ENCODE peak calls at places on chromosome 18, in seven cellular contexts. One of them, this sample, is unnamed.

GRCh38 chr18:48201952-48202898 is 207.0 kb downstream of the ZBTB7C start:
- DNase-seq in posterior cingulate gyrus: no peak
- DNase-seq in activated CD4-positive, alpha-beta T cell treated with anti-CD3 and anti-CD28 coated beads for 1 hour: no peak
- DNase-seq in M059J: no peak
- DNase-seq in stomach: no peak
- DNase-seq in renal cortical epithelial cell: no peak
- DNase-seq in T-cell: no peak
- DNase-seq in this sample: no peak

GRCh38 chr18:41075212-41075611 is 879.8 kb upstream of the PIK3C3 start:
- DNase-seq in posterior cingulate gyrus: no peak
- DNase-seq in renal cortical epithelial cell: peak
- DNase-seq in T-cell: no peak
- DNase-seq in activated CD4-positive, alpha-beta T cell treated with anti-CD3 and anti-CD28 coated beads for 1 hour: no peak
- DNase-seq in M059J: peak
- DNase-seq in stomach: no peak
- DNase-seq in this sample: peak

GRCh38 chr18:32707586-32707985 is 65.2 kb downstream of the KLHL14 start:
- DNase-seq in posterior cingulate gyrus: no peak
- DNase-seq in M059J: no peak
- DNase-seq in renal cortical epithelial cell: no peak
- DNase-seq in activated CD4-positive, alpha-beta T cell treated with anti-CD3 and anti-CD28 coated beads for 1 hour: no peak
- DNase-seq in stomach: peak
- DNase-seq in T-cell: no peak
- DNase-seq in this sample: no peak

GRCh38 chr18:70293166-70293565 is 4.3 kb downstream of the SOCS6 start:
- DNase-seq in stomach: no peak
- DNase-seq in posterior cingulate gyrus: no peak
- DNase-seq in renal cortical epithelial cell: no peak
- DNase-seq in T-cell: no peak
- DNase-seq in activated CD4-positive, alpha-beta T cell treated with anti-CD3 and anti-CD28 coated beads for 1 hour: no peak
- DNase-seq in M059J: no peak
- DNase-seq in this sample: peak

GRCh38 chr18:10297079-10297478 is 157.4 kb upstream of the APCDD1 start:
- DNase-seq in T-cell: no peak
- DNase-seq in stomach: no peak
- DNase-seq in M059J: no peak
- DNase-seq in activated CD4-positive, alpha-beta T cell treated with anti-CD3 and anti-CD28 coated beads for 1 hour: no peak
- DNase-seq in posterior cingulate gyrus: no peak
- DNase-seq in renal cortical epithelial cell: no peak
- DNase-seq in this sample: peak

GRCh38 chr18:68822926-68823325 is 25.0 kb downstream of the CCDC102B start:
- DNase-seq in renal cortical epithelial cell: no peak
- DNase-seq in posterior cingulate gyrus: no peak
- DNase-seq in activated CD4-positive, alpha-beta T cell treated with anti-CD3 and anti-CD28 coated beads for 1 hour: no peak
- DNase-seq in T-cell: no peak
- DNase-seq in M059J: no peak
- DNase-seq in stomach: no peak
- DNase-seq in this sample: no peak

GRCh38 chr18:2515408-2515807 is 55.9 kb downstream of the METTL4 start:
- DNase-seq in renal cortical epithelial cell: peak
- DNase-seq in M059J: peak
- DNase-seq in stomach: no peak
- DNase-seq in T-cell: no peak
- DNase-seq in activated CD4-positive, alpha-beta T cell treated with anti-CD3 and anti-CD28 coated beads for 1 hour: no peak
- DNase-seq in posterior cingulate gyrus: no peak
- DNase-seq in this sample: peak

GRCh38 chr18:58863539-58864145 is 1.0 kb upstream of the ZNF532 start:
- DNase-seq in T-cell: peak
- DNase-seq in stomach: peak
- DNase-seq in activated CD4-positive, alpha-beta T cell treated with anti-CD3 and anti-CD28 coated beads for 1 hour: peak
- DNase-seq in M059J: peak
- DNase-seq in posterior cingulate gyrus: peak
- DNase-seq in renal cortical epithelial cell: no peak
- DNase-seq in this sample: peak

GRCh38 chr18:20971886-20972267 is 139.7 kb downstream of the ROCK1 start:
- DNase-seq in T-cell: no peak
- DNase-seq in stomach: no peak
- DNase-seq in renal cortical epithelial cell: peak
- DNase-seq in M059J: peak
- DNase-seq in posterior cingulate gyrus: no peak
- DNase-seq in activated CD4-positive, alpha-beta T cell treated with anti-CD3 and anti-CD28 coated beads for 1 hour: no peak
- DNase-seq in this sample: peak

GRCh38 chr18:74219056-74219455 is 70.7 kb downstream of the TIMM21 start:
- DNase-seq in posterior cingulate gyrus: no peak
- DNase-seq in activated CD4-positive, alpha-beta T cell treated with anti-CD3 and anti-CD28 coated beads for 1 hour: no peak
- DNase-seq in M059J: no peak
- DNase-seq in T-cell: no peak
- DNase-seq in renal cortical epithelial cell: no peak
- DNase-seq in stomach: no peak
- DNase-seq in this sample: no peak

GRCh38 chr18:31942301-31942998 is 478 bp downstream of the TRAPPC8 start:
- DNase-seq in T-cell: no peak
- DNase-seq in renal cortical epithelial cell: peak
- DNase-seq in M059J: peak
- DNase-seq in stomach: no peak
- DNase-seq in posterior cingulate gyrus: no peak
- DNase-seq in activated CD4-positive, alpha-beta T cell treated with anti-CD3 and anti-CD28 coated beads for 1 hour: no peak
- DNase-seq in this sample: peak

GRCh38 chr18:77470836-77471413 is 221.3 kb downstream of the GALR1 start:
- DNase-seq in T-cell: no peak
- DNase-seq in stomach: no peak
- DNase-seq in posterior cingulate gyrus: no peak
- DNase-seq in renal cortical epithelial cell: no peak
- DNase-seq in M059J: no peak
- DNase-seq in activated CD4-positive, alpha-beta T cell treated with anti-CD3 and anti-CD28 coated beads for 1 hour: no peak
- DNase-seq in this sample: no peak

GRCh38 chr18:30106356-30106755 is 936.2 kb downstream of the DSC3 start:
- DNase-seq in T-cell: no peak
- DNase-seq in renal cortical epithelial cell: no peak
- DNase-seq in stomach: no peak
- DNase-seq in posterior cingulate gyrus: no peak
- DNase-seq in M059J: peak
- DNase-seq in activated CD4-positive, alpha-beta T cell treated with anti-CD3 and anti-CD28 coated beads for 1 hour: no peak
- DNase-seq in this sample: no peak

GRCh38 chr18:43571078-43571689 is 293.9 kb upstream of the SYT4 start:
- DNase-seq in renal cortical epithelial cell: peak
- DNase-seq in M059J: peak
- DNase-seq in posterior cingulate gyrus: no peak
- DNase-seq in stomach: peak
- DNase-seq in T-cell: no peak
- DNase-seq in activated CD4-positive, alpha-beta T cell treated with anti-CD3 and anti-CD28 coated beads for 1 hour: no peak
- DNase-seq in this sample: peak

GRCh38 chr18:53544926-53545325 is 679.5 kb downstream of the MBD2 start:
- DNase-seq in T-cell: no peak
- DNase-seq in renal cortical epithelial cell: no peak
- DNase-seq in activated CD4-positive, alpha-beta T cell treated with anti-CD3 and anti-CD28 coated beads for 1 hour: no peak
- DNase-seq in posterior cingulate gyrus: no peak
- DNase-seq in stomach: no peak
- DNase-seq in M059J: no peak
- DNase-seq in this sample: no peak

GRCh38 chr18:76803814-76804213 is 18.5 kb upstream of the ZNF236 start:
- DNase-seq in stomach: peak
- DNase-seq in T-cell: peak
- DNase-seq in renal cortical epithelial cell: peak
- DNase-seq in posterior cingulate gyrus: peak
- DNase-seq in M059J: peak
- DNase-seq in activated CD4-positive, alpha-beta T cell treated with anti-CD3 and anti-CD28 coated beads for 1 hour: peak
- DNase-seq in this sample: peak

GRCh38 chr18:67776929-67777328 is 260.4 kb upstream of the DSEL start:
- DNase-seq in T-cell: no peak
- DNase-seq in renal cortical epithelial cell: no peak
- DNase-seq in stomach: no peak
- DNase-seq in posterior cingulate gyrus: no peak
- DNase-seq in M059J: no peak
- DNase-seq in activated CD4-positive, alpha-beta T cell treated with anti-CD3 and anti-CD28 coated beads for 1 hour: no peak
- DNase-seq in this sample: no peak

GRCh38 chr18:57542126-57542525 is 44.4 kb downstream of the FECH start:
- DNase-seq in T-cell: no peak
- DNase-seq in stomach: no peak
- DNase-seq in M059J: peak
- DNase-seq in renal cortical epithelial cell: peak
- DNase-seq in activated CD4-positive, alpha-beta T cell treated with anti-CD3 and anti-CD28 coated beads for 1 hour: no peak
- DNase-seq in posterior cingulate gyrus: no peak
- DNase-seq in this sample: peak

GRCh38 chr18:58870130-58870529 is 5.5 kb downstream of the ZNF532 start:
- DNase-seq in activated CD4-positive, alpha-beta T cell treated with anti-CD3 and anti-CD28 coated beads for 1 hour: no peak
- DNase-seq in stomach: no peak
- DNase-seq in posterior cingulate gyrus: no peak
- DNase-seq in T-cell: no peak
- DNase-seq in M059J: peak
- DNase-seq in renal cortical epithelial cell: no peak
- DNase-seq in this sample: no peak

GRCh38 chr18:217532-218334 is 50.1 kb downstream of the THOC1 start:
- DNase-seq in posterior cingulate gyrus: no peak
- DNase-seq in renal cortical epithelial cell: peak
- DNase-seq in activated CD4-positive, alpha-beta T cell treated with anti-CD3 and anti-CD28 coated beads for 1 hour: no peak
- DNase-seq in M059J: peak
- DNase-seq in T-cell: no peak
- DNase-seq in stomach: no peak
- DNase-seq in this sample: peak

GRCh38 chr18:57084331-57085298 is 62.3 kb upstream of the BOD1L2 start:
- DNase-seq in stomach: no peak
- DNase-seq in renal cortical epithelial cell: peak
- DNase-seq in activated CD4-positive, alpha-beta T cell treated with anti-CD3 and anti-CD28 coated beads for 1 hour: no peak
- DNase-seq in posterior cingulate gyrus: no peak
- DNase-seq in T-cell: no peak
- DNase-seq in M059J: peak
- DNase-seq in this sample: no peak

GRCh38 chr18:34543940-34544339 is 166.2 kb upstream of the DTNA start:
- DNase-seq in M059J: no peak
- DNase-seq in renal cortical epithelial cell: no peak
- DNase-seq in posterior cingulate gyrus: no peak
- DNase-seq in activated CD4-positive, alpha-beta T cell treated with anti-CD3 and anti-CD28 coated beads for 1 hour: no peak
- DNase-seq in T-cell: no peak
- DNase-seq in stomach: no peak
- DNase-seq in this sample: no peak

GRCh38 chr18:35592298-35592697 is 10.8 kb downstream of the GALNT1 start:
- DNase-seq in T-cell: no peak
- DNase-seq in posterior cingulate gyrus: no peak
- DNase-seq in activated CD4-positive, alpha-beta T cell treated with anti-CD3 and anti-CD28 coated beads for 1 hour: no peak
- DNase-seq in stomach: no peak
- DNase-seq in renal cortical epithelial cell: no peak
- DNase-seq in M059J: no peak
- DNase-seq in this sample: no peak

GRCh38 chr18:13653746-13654455 is 72.5 kb downstream of the FAM210A start:
- DNase-seq in renal cortical epithelial cell: no peak
- DNase-seq in T-cell: no peak
- DNase-seq in stomach: no peak
- DNase-seq in posterior cingulate gyrus: no peak
- DNase-seq in M059J: no peak
- DNase-seq in activated CD4-positive, alpha-beta T cell treated with anti-CD3 and anti-CD28 coated beads for 1 hour: no peak
- DNase-seq in this sample: peak

GRCh38 chr18:58045265-58046086 is 1.4 kb downstream of the NEDD4L start:
- DNase-seq in renal cortical epithelial cell: peak
- DNase-seq in activated CD4-positive, alpha-beta T cell treated with anti-CD3 and anti-CD28 coated beads for 1 hour: peak
- DNase-seq in M059J: peak
- DNase-seq in stomach: peak
- DNase-seq in posterior cingulate gyrus: peak
- DNase-seq in T-cell: peak
- DNase-seq in this sample: peak

GRCh38 chr18:2111456-2111855 is 459.8 kb downstream of the METTL4 start:
- DNase-seq in renal cortical epithelial cell: peak
- DNase-seq in activated CD4-positive, alpha-beta T cell treated with anti-CD3 and anti-CD28 coated beads for 1 hour: no peak
- DNase-seq in posterior cingulate gyrus: no peak
- DNase-seq in M059J: peak
- DNase-seq in stomach: no peak
- DNase-seq in T-cell: no peak
- DNase-seq in this sample: peak

GRCh38 chr18:39414009-39414700 is 1848.6 kb upstream of the CELF4 start:
- DNase-seq in posterior cingulate gyrus: no peak
- DNase-seq in M059J: peak
- DNase-seq in renal cortical epithelial cell: peak
- DNase-seq in stomach: no peak
- DNase-seq in activated CD4-positive, alpha-beta T cell treated with anti-CD3 and anti-CD28 coated beads for 1 hour: no peak
- DNase-seq in T-cell: no peak
- DNase-seq in this sample: peak

GRCh38 chr18:31723998-31724711 is 36.5 kb downstream of the SLC25A52 start:
- DNase-seq in stomach: peak
- DNase-seq in M059J: peak
- DNase-seq in renal cortical epithelial cell: peak
- DNase-seq in posterior cingulate gyrus: peak
- DNase-seq in T-cell: no peak
- DNase-seq in activated CD4-positive, alpha-beta T cell treated with anti-CD3 and anti-CD28 coated beads for 1 hour: no peak
- DNase-seq in this sample: peak

GRCh38 chr18:43883886-43884285 is 606.6 kb upstream of the SYT4 start:
- DNase-seq in renal cortical epithelial cell: peak
- DNase-seq in posterior cingulate gyrus: no peak
- DNase-seq in M059J: no peak
- DNase-seq in stomach: no peak
- DNase-seq in activated CD4-positive, alpha-beta T cell treated with anti-CD3 and anti-CD28 coated beads for 1 hour: no peak
- DNase-seq in T-cell: no peak
- DNase-seq in this sample: no peak

GRCh38 chr18:22639026-22639463 is 221.3 kb upstream of the CTAGE1 start:
- DNase-seq in stomach: no peak
- DNase-seq in renal cortical epithelial cell: peak
- DNase-seq in activated CD4-positive, alpha-beta T cell treated with anti-CD3 and anti-CD28 coated beads for 1 hour: no peak
- DNase-seq in posterior cingulate gyrus: no peak
- DNase-seq in M059J: peak
- DNase-seq in T-cell: no peak
- DNase-seq in this sample: peak

GRCh38 chr18:32549248-32549842 is 78.7 kb upstream of the GAREM1 start:
- DNase-seq in stomach: peak
- DNase-seq in M059J: peak
- DNase-seq in renal cortical epithelial cell: peak
- DNase-seq in T-cell: peak
- DNase-seq in posterior cingulate gyrus: peak
- DNase-seq in activated CD4-positive, alpha-beta T cell treated with anti-CD3 and anti-CD28 coated beads for 1 hour: peak
- DNase-seq in this sample: peak

GRCh38 chr18:8610442-8610801 is 1.2 kb downstream of the RAB12 start:
- DNase-seq in M059J: peak
- DNase-seq in renal cortical epithelial cell: peak
- DNase-seq in T-cell: peak
- DNase-seq in stomach: no peak
- DNase-seq in posterior cingulate gyrus: no peak
- DNase-seq in activated CD4-positive, alpha-beta T cell treated with anti-CD3 and anti-CD28 coated beads for 1 hour: no peak
- DNase-seq in this sample: peak

GRCh38 chr18:34866739-34867138 is 156.6 kb downstream of the DTNA start:
- DNase-seq in stomach: no peak
- DNase-seq in renal cortical epithelial cell: peak
- DNase-seq in M059J: no peak
- DNase-seq in posterior cingulate gyrus: no peak
- DNase-seq in T-cell: no peak
- DNase-seq in activated CD4-positive, alpha-beta T cell treated with anti-CD3 and anti-CD28 coated beads for 1 hour: no peak
- DNase-seq in this sample: peak

GRCh38 chr18:77736817-77737216 is 487.2 kb downstream of the GALR1 start:
- DNase-seq in renal cortical epithelial cell: no peak
- DNase-seq in M059J: no peak
- DNase-seq in activated CD4-positive, alpha-beta T cell treated with anti-CD3 and anti-CD28 coated beads for 1 hour: no peak
- DNase-seq in posterior cingulate gyrus: no peak
- DNase-seq in T-cell: no peak
- DNase-seq in stomach: no peak
- DNase-seq in this sample: no peak

GRCh38 chr18:3151379-3152264 is 68.1 kb downstream of the MYOM1 start:
- DNase-seq in renal cortical epithelial cell: peak
- DNase-seq in stomach: no peak
- DNase-seq in T-cell: no peak
- DNase-seq in activated CD4-positive, alpha-beta T cell treated with anti-CD3 and anti-CD28 coated beads for 1 hour: no peak
- DNase-seq in M059J: peak
- DNase-seq in posterior cingulate gyrus: no peak
- DNase-seq in this sample: peak